ENCODE peak calls at places on chromosomes 5 and 9, in seven cellular contexts. One of them, this sample, is unnamed.

GRCh38 chr5:157449011-157449723 is 10.8 kb upstream of the NIPAL4 start:
- DNase-seq in amniotic stem cell: no peak
- DNase-seq in T follicular helper cell: no peak
- DNase-seq in GM04504: no peak
- DNase-seq in amniotic epithelial cell: no peak
- DNase-seq in cardiac fibroblast: peak; percentile 10
- DNase-seq in M059J: no peak
- DNase-seq in this sample: no peak

GRCh38 chr5:90381213-90381929 is 28.2 kb downstream of the CETN3 start:
- DNase-seq in amniotic stem cell: no peak
- DNase-seq in T follicular helper cell: no peak
- DNase-seq in GM04504: no peak
- DNase-seq in amniotic epithelial cell: no peak
- DNase-seq in cardiac fibroblast: no peak
- DNase-seq in M059J: peak; percentile 51
- DNase-seq in this sample: peak; percentile 72

GRCh38 chr9:101311759-101312420 is 72.9 kb downstream of the BAAT start:
- DNase-seq in amniotic stem cell: peak; percentile 68
- DNase-seq in T follicular helper cell: no peak
- DNase-seq in GM04504: peak; percentile 44
- DNase-seq in amniotic epithelial cell: peak; percentile 73
- DNase-seq in cardiac fibroblast: peak; percentile 90
- DNase-seq in M059J: peak; percentile 75
- DNase-seq in this sample: peak; percentile 83

GRCh38 chr5:131514316-131515275 is 120.4 kb downstream of the RAPGEF6 start:
- DNase-seq in amniotic stem cell: no peak
- DNase-seq in T follicular helper cell: no peak
- DNase-seq in GM04504: no peak
- DNase-seq in amniotic epithelial cell: no peak
- DNase-seq in cardiac fibroblast: peak; percentile 55
- DNase-seq in M059J: peak; percentile 41
- DNase-seq in this sample: peak; percentile 37

GRCh38 chr9:22216730-22217160 is 207.6 kb upstream of the CDKN2B start:
- DNase-seq in amniotic stem cell: no peak
- DNase-seq in T follicular helper cell: no peak
- DNase-seq in GM04504: peak; percentile 55
- DNase-seq in amniotic epithelial cell: peak; percentile 56
- DNase-seq in cardiac fibroblast: peak; percentile 74
- DNase-seq in M059J: peak; percentile 99
- DNase-seq in this sample: no peak

GRCh38 chr9:4837768-4838546 is 45.2 kb downstream of the RCL1 start:
- DNase-seq in amniotic stem cell: peak; percentile 2
- DNase-seq in T follicular helper cell: no peak
- DNase-seq in GM04504: peak; percentile 74
- DNase-seq in amniotic epithelial cell: peak; percentile 89
- DNase-seq in cardiac fibroblast: peak; percentile 93
- DNase-seq in M059J: peak; percentile 96
- DNase-seq in this sample: peak; percentile 18

GRCh38 chr5:141674747-141675146 is 7.3 kb downstream of the ARAP3 start:
- DNase-seq in amniotic stem cell: no peak
- DNase-seq in T follicular helper cell: no peak
- DNase-seq in GM04504: no peak
- DNase-seq in amniotic epithelial cell: no peak
- DNase-seq in cardiac fibroblast: no peak
- DNase-seq in M059J: no peak
- DNase-seq in this sample: no peak

GRCh38 chr9:124928116-124928515 is 12.8 kb downstream of the GOLGA1 start:
- DNase-seq in amniotic stem cell: no peak
- DNase-seq in T follicular helper cell: no peak
- DNase-seq in GM04504: no peak
- DNase-seq in amniotic epithelial cell: no peak
- DNase-seq in cardiac fibroblast: no peak
- DNase-seq in M059J: no peak
- DNase-seq in this sample: no peak

GRCh38 chr9:137028281-137029057 is 432 bp upstream of the ABCA2 start:
- DNase-seq in amniotic stem cell: no peak
- DNase-seq in T follicular helper cell: peak; percentile 50
- DNase-seq in GM04504: no peak
- DNase-seq in amniotic epithelial cell: no peak
- DNase-seq in cardiac fibroblast: peak; percentile 26
- DNase-seq in M059J: peak; percentile 59
- DNase-seq in this sample: peak; percentile 66

GRCh38 chr9:106065579-106066214 is 371.4 kb downstream of the TMEM38B start:
- DNase-seq in amniotic stem cell: no peak
- DNase-seq in T follicular helper cell: no peak
- DNase-seq in GM04504: no peak
- DNase-seq in amniotic epithelial cell: no peak
- DNase-seq in cardiac fibroblast: no peak
- DNase-seq in M059J: no peak
- DNase-seq in this sample: no peak

GRCh38 chr9:112404367-112404979 is 24.6 kb downstream of the HSDL2 start:
- DNase-seq in amniotic stem cell: no peak
- DNase-seq in T follicular helper cell: no peak
- DNase-seq in GM04504: peak; percentile 34
- DNase-seq in amniotic epithelial cell: peak; percentile 45
- DNase-seq in cardiac fibroblast: peak; percentile 7
- DNase-seq in M059J: peak; percentile 4
- DNase-seq in this sample: no peak

GRCh38 chr9:2158111-2158610 is 143.0 kb downstream of the SMARCA2 start:
- DNase-seq in amniotic stem cell: peak; percentile 13
- DNase-seq in T follicular helper cell: peak; percentile 24
- DNase-seq in GM04504: no peak
- DNase-seq in amniotic epithelial cell: peak; percentile 88
- DNase-seq in cardiac fibroblast: peak; percentile 76
- DNase-seq in M059J: peak; percentile 39
- DNase-seq in this sample: peak; percentile 74

GRCh38 chr9:13508086-13508485 is 228.6 kb upstream of the MPDZ start:
- DNase-seq in amniotic stem cell: no peak
- DNase-seq in T follicular helper cell: no peak
- DNase-seq in GM04504: no peak
- DNase-seq in amniotic epithelial cell: no peak
- DNase-seq in cardiac fibroblast: peak; percentile 25
- DNase-seq in M059J: no peak
- DNase-seq in this sample: no peak

GRCh38 chr9:75033789-75034473 is 5.8 kb upstream of the CARNMT1 start:
- DNase-seq in amniotic stem cell: no peak
- DNase-seq in T follicular helper cell: no peak
- DNase-seq in GM04504: no peak
- DNase-seq in amniotic epithelial cell: no peak
- DNase-seq in cardiac fibroblast: no peak
- DNase-seq in M059J: no peak
- DNase-seq in this sample: no peak

GRCh38 chr5:116135344-116135743 is 50.5 kb downstream of the COMMD10 start:
- DNase-seq in amniotic stem cell: no peak
- DNase-seq in T follicular helper cell: no peak
- DNase-seq in GM04504: no peak
- DNase-seq in amniotic epithelial cell: no peak
- DNase-seq in cardiac fibroblast: no peak
- DNase-seq in M059J: no peak
- DNase-seq in this sample: no peak

GRCh38 chr9:137240321-137240840 is 706 bp upstream of the TUBB4B start:
- DNase-seq in amniotic stem cell: peak; percentile 45
- DNase-seq in T follicular helper cell: peak; percentile 49
- DNase-seq in GM04504: peak; percentile 67
- DNase-seq in amniotic epithelial cell: peak; percentile 60
- DNase-seq in cardiac fibroblast: peak; percentile 73
- DNase-seq in M059J: peak; percentile 80
- DNase-seq in this sample: peak; percentile 71

GRCh38 chr5:73419414-73420390 is 28.9 kb downstream of the FOXD1 start:
- DNase-seq in amniotic stem cell: no peak
- DNase-seq in T follicular helper cell: no peak
- DNase-seq in GM04504: no peak
- DNase-seq in amniotic epithelial cell: peak; percentile 89
- DNase-seq in cardiac fibroblast: no peak
- DNase-seq in M059J: peak; percentile 51
- DNase-seq in this sample: no peak

GRCh38 chr9:125547383-125547782 is 159.6 kb downstream of the MAPKAP1 start:
- DNase-seq in amniotic stem cell: no peak
- DNase-seq in T follicular helper cell: no peak
- DNase-seq in GM04504: no peak
- DNase-seq in amniotic epithelial cell: no peak
- DNase-seq in cardiac fibroblast: no peak
- DNase-seq in M059J: no peak
- DNase-seq in this sample: no peak

GRCh38 chr5:128965638-128966302 is 482 bp downstream of the SLC27A6 start:
- DNase-seq in amniotic stem cell: no peak
- DNase-seq in T follicular helper cell: no peak
- DNase-seq in GM04504: no peak
- DNase-seq in amniotic epithelial cell: no peak
- DNase-seq in cardiac fibroblast: no peak
- DNase-seq in M059J: no peak
- DNase-seq in this sample: no peak

GRCh38 chr9:83491413-83491812 is 46.8 kb downstream of the FRMD3 start:
- DNase-seq in amniotic stem cell: no peak
- DNase-seq in T follicular helper cell: no peak
- DNase-seq in GM04504: no peak
- DNase-seq in amniotic epithelial cell: no peak
- DNase-seq in cardiac fibroblast: no peak
- DNase-seq in M059J: peak; percentile 32
- DNase-seq in this sample: no peak

GRCh38 chr5:114360816-114361723 is 800 bp upstream of the KCNN2 start:
- DNase-seq in amniotic stem cell: peak; percentile 27
- DNase-seq in T follicular helper cell: no peak
- DNase-seq in GM04504: no peak
- DNase-seq in amniotic epithelial cell: peak; percentile 20
- DNase-seq in cardiac fibroblast: no peak
- DNase-seq in M059J: no peak
- DNase-seq in this sample: no peak

GRCh38 chr9:9275656-9276055 is 1337.1 kb downstream of the PTPRD start:
- DNase-seq in amniotic stem cell: no peak
- DNase-seq in T follicular helper cell: no peak
- DNase-seq in GM04504: no peak
- DNase-seq in amniotic epithelial cell: no peak
- DNase-seq in cardiac fibroblast: no peak
- DNase-seq in M059J: no peak
- DNase-seq in this sample: no peak

GRCh38 chr9:123662057-123662776 is 267.7 kb downstream of the DENND1A start:
- DNase-seq in amniotic stem cell: no peak
- DNase-seq in T follicular helper cell: no peak
- DNase-seq in GM04504: no peak
- DNase-seq in amniotic epithelial cell: no peak
- DNase-seq in cardiac fibroblast: no peak
- DNase-seq in M059J: no peak
- DNase-seq in this sample: no peak

GRCh38 chr5:53378590-53379247 is 101.7 kb upstream of the FST start:
- DNase-seq in amniotic stem cell: no peak
- DNase-seq in T follicular helper cell: no peak
- DNase-seq in GM04504: no peak
- DNase-seq in amniotic epithelial cell: peak; percentile 78
- DNase-seq in cardiac fibroblast: peak; percentile 81
- DNase-seq in M059J: peak; percentile 58
- DNase-seq in this sample: peak; percentile 53

GRCh38 chr9:37309136-37309535 is 113.4 kb upstream of the GRHPR start:
- DNase-seq in amniotic stem cell: no peak
- DNase-seq in T follicular helper cell: no peak
- DNase-seq in GM04504: no peak
- DNase-seq in amniotic epithelial cell: peak; percentile 21
- DNase-seq in cardiac fibroblast: peak; percentile 40
- DNase-seq in M059J: peak; percentile 74
- DNase-seq in this sample: peak; percentile 6

GRCh38 chr5:34625246-34625645 is 30.9 kb upstream of the RAI14 start:
- DNase-seq in amniotic stem cell: no peak
- DNase-seq in T follicular helper cell: no peak
- DNase-seq in GM04504: no peak
- DNase-seq in amniotic epithelial cell: no peak
- DNase-seq in cardiac fibroblast: no peak
- DNase-seq in M059J: peak; percentile 60
- DNase-seq in this sample: no peak

GRCh38 chr5:94751456-94751855 is 133.0 kb downstream of the SLF1 start:
- DNase-seq in amniotic stem cell: no peak
- DNase-seq in T follicular helper cell: no peak
- DNase-seq in GM04504: no peak
- DNase-seq in amniotic epithelial cell: no peak
- DNase-seq in cardiac fibroblast: no peak
- DNase-seq in M059J: no peak
- DNase-seq in this sample: no peak

GRCh38 chr9:108099854-108100253 is 610.3 kb upstream of the KLF4 start:
- DNase-seq in amniotic stem cell: no peak
- DNase-seq in T follicular helper cell: no peak
- DNase-seq in GM04504: no peak
- DNase-seq in amniotic epithelial cell: no peak
- DNase-seq in cardiac fibroblast: peak; percentile 4
- DNase-seq in M059J: peak; percentile 7
- DNase-seq in this sample: no peak

GRCh38 chr5:912356-913091 is 19.8 kb downstream of the TRIP13 start:
- DNase-seq in amniotic stem cell: no peak
- DNase-seq in T follicular helper cell: peak; percentile 40
- DNase-seq in GM04504: no peak
- DNase-seq in amniotic epithelial cell: peak; percentile 78
- DNase-seq in cardiac fibroblast: peak; percentile 97
- DNase-seq in M059J: peak; percentile 99
- DNase-seq in this sample: peak; percentile 98

GRCh38 chr9:136488247-136489214 is 5.7 kb upstream of the SEC16A start:
- DNase-seq in amniotic stem cell: no peak
- DNase-seq in T follicular helper cell: peak; percentile 59
- DNase-seq in GM04504: no peak
- DNase-seq in amniotic epithelial cell: peak; percentile 9
- DNase-seq in cardiac fibroblast: peak; percentile 55
- DNase-seq in M059J: peak; percentile 44
- DNase-seq in this sample: peak; percentile 63

GRCh38 chr5:4511996-4512656 is 628.0 kb upstream of the ADAMTS16 start:
- DNase-seq in amniotic stem cell: no peak
- DNase-seq in T follicular helper cell: no peak
- DNase-seq in GM04504: no peak
- DNase-seq in amniotic epithelial cell: no peak
- DNase-seq in cardiac fibroblast: peak; percentile 1
- DNase-seq in M059J: peak; percentile 57
- DNase-seq in this sample: peak; percentile 8

This sample was measured in A172.